ENCODE peak calls at places on chromosome 21, in seven cellular contexts. One of them, this sample, is unnamed.
A peak's percentile ranks its signal among the peaks of the same experiment; 100 is the strongest.

GRCh38 chr21:45286671-45287437 is 841 bp downstream of the POFUT2 start:
- DNase-seq in GM18507: no peak
- DNase-seq in OCI-LY7: no peak
- DNase-seq in stimulated activated CD4-positive, alpha-beta T cell treated with anti-CD3 and anti-CD28 coated beads, Interleukin-2, amount 100 ng/mL, for 48 hours: no peak
- DNase-seq in psoas muscle: peak; percentile 53
- DNase-seq in aorta: peak; percentile 77
- DNase-seq in stimulated activated CD8-positive, alpha-beta memory T cell treated with anti-CD3 and anti-CD28 coated beads, Interleukin-12 subunit alpha, Interleukin-12 subunit beta, amount 100 ng/mL, for 4 hours: no peak
- DNase-seq in this sample: peak; percentile 79

GRCh38 chr21:42616366-42617340 is 36.8 kb upstream of the PDE9A start:
- DNase-seq in OCI-LY7: no peak
- DNase-seq in stimulated activated CD4-positive, alpha-beta T cell treated with anti-CD3 and anti-CD28 coated beads, Interleukin-2, amount 100 ng/mL, for 48 hours: no peak
- DNase-seq in psoas muscle: no peak
- DNase-seq in stimulated activated CD8-positive, alpha-beta memory T cell treated with anti-CD3 and anti-CD28 coated beads, Interleukin-12 subunit alpha, Interleukin-12 subunit beta, amount 100 ng/mL, for 4 hours: no peak
- DNase-seq in aorta: peak; percentile 71
- DNase-seq in GM18507: no peak
- DNase-seq in this sample: no peak

GRCh38 chr21:38289697-38290096 is 32.9 kb downstream of the KCNJ15 start:
- DNase-seq in GM18507: no peak
- DNase-seq in OCI-LY7: no peak
- DNase-seq in stimulated activated CD4-positive, alpha-beta T cell treated with anti-CD3 and anti-CD28 coated beads, Interleukin-2, amount 100 ng/mL, for 48 hours: no peak
- DNase-seq in psoas muscle: no peak
- DNase-seq in aorta: no peak
- DNase-seq in stimulated activated CD8-positive, alpha-beta memory T cell treated with anti-CD3 and anti-CD28 coated beads, Interleukin-12 subunit alpha, Interleukin-12 subunit beta, amount 100 ng/mL, for 4 hours: no peak
- DNase-seq in this sample: no peak

GRCh38 chr21:42671778-42672593 is 18.6 kb downstream of the PDE9A start:
- DNase-seq in GM18507: no peak
- DNase-seq in OCI-LY7: no peak
- DNase-seq in aorta: no peak
- DNase-seq in stimulated activated CD4-positive, alpha-beta T cell treated with anti-CD3 and anti-CD28 coated beads, Interleukin-2, amount 100 ng/mL, for 48 hours: no peak
- DNase-seq in psoas muscle: no peak
- DNase-seq in stimulated activated CD8-positive, alpha-beta memory T cell treated with anti-CD3 and anti-CD28 coated beads, Interleukin-12 subunit alpha, Interleukin-12 subunit beta, amount 100 ng/mL, for 4 hours: no peak
- DNase-seq in this sample: no peak

GRCh38 chr21:45875881-45876280 is 105.7 kb upstream of the COL6A1 start:
- DNase-seq in OCI-LY7: no peak
- DNase-seq in stimulated activated CD4-positive, alpha-beta T cell treated with anti-CD3 and anti-CD28 coated beads, Interleukin-2, amount 100 ng/mL, for 48 hours: no peak
- DNase-seq in GM18507: no peak
- DNase-seq in psoas muscle: no peak
- DNase-seq in stimulated activated CD8-positive, alpha-beta memory T cell treated with anti-CD3 and anti-CD28 coated beads, Interleukin-12 subunit alpha, Interleukin-12 subunit beta, amount 100 ng/mL, for 4 hours: no peak
- DNase-seq in aorta: peak; percentile 68
- DNase-seq in this sample: peak; percentile 18

GRCh38 chr21:42377211-42377950 is 11.0 kb upstream of the TFF1 start:
- DNase-seq in aorta: peak; percentile 54
- DNase-seq in GM18507: no peak
- DNase-seq in stimulated activated CD8-positive, alpha-beta memory T cell treated with anti-CD3 and anti-CD28 coated beads, Interleukin-12 subunit alpha, Interleukin-12 subunit beta, amount 100 ng/mL, for 4 hours: no peak
- DNase-seq in OCI-LY7: no peak
- DNase-seq in stimulated activated CD4-positive, alpha-beta T cell treated with anti-CD3 and anti-CD28 coated beads, Interleukin-2, amount 100 ng/mL, for 48 hours: no peak
- DNase-seq in psoas muscle: no peak
- DNase-seq in this sample: peak; percentile 58

GRCh38 chr21:29149771-29150425 is 19.5 kb downstream of the MAP3K7CL start:
- DNase-seq in aorta: no peak
- DNase-seq in OCI-LY7: no peak
- DNase-seq in psoas muscle: no peak
- DNase-seq in stimulated activated CD4-positive, alpha-beta T cell treated with anti-CD3 and anti-CD28 coated beads, Interleukin-2, amount 100 ng/mL, for 48 hours: no peak
- DNase-seq in stimulated activated CD8-positive, alpha-beta memory T cell treated with anti-CD3 and anti-CD28 coated beads, Interleukin-12 subunit alpha, Interleukin-12 subunit beta, amount 100 ng/mL, for 4 hours: no peak
- DNase-seq in GM18507: no peak
- DNase-seq in this sample: no peak

GRCh38 chr21:46503922-46504539 is 45.3 kb downstream of the DIP2A start:
- DNase-seq in GM18507: peak; percentile 23
- DNase-seq in stimulated activated CD8-positive, alpha-beta memory T cell treated with anti-CD3 and anti-CD28 coated beads, Interleukin-12 subunit alpha, Interleukin-12 subunit beta, amount 100 ng/mL, for 4 hours: no peak
- DNase-seq in psoas muscle: no peak
- DNase-seq in stimulated activated CD4-positive, alpha-beta T cell treated with anti-CD3 and anti-CD28 coated beads, Interleukin-2, amount 100 ng/mL, for 48 hours: no peak
- DNase-seq in OCI-LY7: no peak
- DNase-seq in aorta: no peak
- DNase-seq in this sample: no peak

GRCh38 chr21:37375866-37376574 is 9.4 kb downstream of the DYRK1A start:
- DNase-seq in aorta: no peak
- DNase-seq in psoas muscle: no peak
- DNase-seq in OCI-LY7: no peak
- DNase-seq in stimulated activated CD4-positive, alpha-beta T cell treated with anti-CD3 and anti-CD28 coated beads, Interleukin-2, amount 100 ng/mL, for 48 hours: no peak
- DNase-seq in stimulated activated CD8-positive, alpha-beta memory T cell treated with anti-CD3 and anti-CD28 coated beads, Interleukin-12 subunit alpha, Interleukin-12 subunit beta, amount 100 ng/mL, for 4 hours: no peak
- DNase-seq in GM18507: no peak
- DNase-seq in this sample: no peak